ENCODE peak calls at places on chromosomes 1 and 21, in four cellular contexts. C is SJCRH30, K is hepatocyte, M is neural progenitor cell. I is an unnamed sample.

GRCh38 chr1:48414264-48414663 is 57.7 kb downstream of the SPATA6 start:
- DNase-seq in M (no peak), K (no peak), C (no peak), I (no peak)

GRCh38 chr1:168623003-168623828 is 46.8 kb downstream of the XCL1 start:
- DNase-seq in C (peak), K (peak), M (no peak), I (no peak)

GRCh38 chr1:170664828-170665617 is 1.1 kb downstream of the PRRX1 start:
- DNase-seq in K (peak), M (peak), C (peak), I (no peak)

GRCh38 chr21:15023782-15024181 is 41.0 kb downstream of the NRIP1 start:
- DNase-seq in C (peak), M (no peak), K (no peak), I (no peak)

GRCh38 chr1:98044071-98044697 is 123.3 kb upstream of the DPYD start:
- DNase-seq in C (no peak), K (no peak), M (no peak), I (no peak)

GRCh38 chr1:26044971-26045711 is 777 bp downstream of the SLC30A2 start:
- DNase-seq in C (peak), K (peak), M (peak), I (no peak)

GRCh38 chr1:37277366-37277765 is 197.0 kb upstream of the ZC3H12A start:
- DNase-seq in C (no peak), M (no peak), K (no peak), I (no peak)

GRCh38 chr1:70150444-70150843 is 54.9 kb downstream of the LRRC40 start:
- DNase-seq in M (no peak), C (no peak), K (no peak), I (no peak)

GRCh38 chr1:96674909-96675308 is 46.7 kb upstream of the PTBP2 start:
- DNase-seq in C (no peak), K (no peak), M (no peak), I (no peak)

GRCh38 chr1:168223681-168224515 is 1.9 kb upstream of the SFT2D2 start:
- DNase-seq in M (no peak), C (no peak), K (no peak), I (no peak)

GRCh38 chr21:30268608-30269197 is 14.0 kb downstream of the KRTAP24-1 start:
- DNase-seq in M (peak), K (peak), C (peak), I (no peak)

GRCh38 chr1:209648931-209649776 is 3.1 kb downstream of the LAMB3 start:
- DNase-seq in K (peak), C (peak), M (no peak), I (no peak)

GRCh38 chr1:31310131-31310530 is 13.3 kb downstream of the ZCCHC17 start:
- DNase-seq in K (no peak), C (no peak), M (no peak), I (no peak)

GRCh38 chr21:46388896-46389295 is 64.9 kb downstream of the PCNT start:
- DNase-seq in C (no peak), K (no peak), M (no peak), I (no peak)

GRCh38 chr1:87226341-87226760 is 102.3 kb upstream of the LMO4 start:
- DNase-seq in M (peak), C (peak), K (peak), I (no peak)

DNA sequence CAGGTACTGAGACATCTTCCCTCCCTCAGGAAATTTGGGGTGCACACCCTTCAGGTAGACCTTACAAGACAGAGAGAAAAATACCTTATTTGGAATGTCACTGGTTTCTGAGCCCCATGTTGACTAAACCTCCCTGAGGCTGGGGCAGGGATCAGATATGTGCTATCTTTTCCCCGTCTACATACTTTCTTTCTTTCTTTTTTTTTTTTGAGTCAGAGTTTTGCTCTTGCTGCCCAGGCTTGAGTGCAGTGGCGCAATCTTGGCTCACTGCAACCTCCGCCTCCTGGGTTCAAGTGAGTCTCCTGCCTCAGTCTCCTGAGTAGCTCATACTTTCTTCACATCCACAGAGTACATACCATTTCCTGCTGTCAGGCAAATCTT is 1.6 kb downstream of the CYB5R1 start:
- DNase-seq in K (no peak), M (no peak), C (no peak), I (no peak)
- H3K27ac ChIP-seq in K (peak), M (no peak), C (peak), I (no peak)

GRCh38 chr1:66242646-66243547 is 291.1 kb upstream of the SGIP1 start:
- DNase-seq in K (peak), C (peak), M (peak), I (peak)
- H3K27ac ChIP-seq in K (no peak), C (no peak), M (no peak), I (peak)

DNA sequence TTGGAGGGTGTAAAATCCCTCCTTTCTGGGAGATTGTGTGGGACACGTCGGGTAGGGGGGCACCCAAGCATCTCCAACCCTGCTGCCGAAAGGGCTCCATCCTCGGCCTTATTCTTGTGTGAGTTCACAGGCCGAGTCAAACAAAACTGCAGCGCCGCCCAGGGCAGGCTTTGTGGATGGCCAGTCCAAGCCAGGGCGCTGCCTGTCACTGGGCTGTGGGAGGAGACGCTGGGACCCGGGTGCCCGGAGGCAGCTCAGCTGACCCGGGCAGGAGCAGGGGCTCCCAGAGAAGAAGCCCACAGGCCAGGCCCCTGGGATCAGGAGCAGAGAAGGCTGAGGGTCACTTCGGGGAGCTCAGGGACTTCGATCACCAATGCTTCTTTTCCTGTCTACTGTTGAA is 31.8 kb upstream of the ARHGEF16 start:
- DNase-seq in C (no peak), M (no peak), K (no peak), I (no peak)
- H3K27ac ChIP-seq in C (no peak), M (no peak), K (peak), I (peak)

DNA sequence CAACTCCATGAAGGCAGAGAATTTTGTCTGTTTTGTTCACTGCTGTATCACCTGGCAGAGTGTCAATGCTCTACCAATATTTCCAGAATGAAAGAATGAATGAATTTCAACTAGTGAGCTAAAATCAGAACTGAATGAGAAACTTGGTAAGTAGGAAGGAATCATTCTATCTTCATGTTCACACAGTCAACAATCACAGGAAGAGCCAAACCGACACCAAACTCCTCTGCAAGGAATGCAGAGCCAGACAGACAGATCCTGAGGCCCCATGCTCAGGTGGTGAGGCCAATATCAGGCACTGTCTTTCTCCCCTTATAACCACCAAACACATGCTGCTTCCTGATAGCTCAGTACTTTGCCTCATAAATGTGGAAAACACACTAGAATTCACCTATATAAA is 139.1 kb downstream of the SLC45A1 start:
- DNase-seq in M (no peak), C (no peak), K (no peak), I (no peak)
- H3K27ac ChIP-seq in M (no peak), C (peak), K (peak), I (no peak)

GRCh38 chr1:12088607-12089006 is 25.5 kb downstream of the TNFRSF8 start:
- DNase-seq in M (no peak), K (no peak), C (peak), I (no peak)
- H3K27ac ChIP-seq in M (no peak), K (no peak), C (no peak), I (no peak)

GRCh38 chr1:225762444-225762843 is 15.2 kb upstream of the SRP9 start:
- DNase-seq in C (peak), M (no peak), K (peak), I (no peak)
- H3K27ac ChIP-seq in C (peak), M (peak), K (peak), I (no peak)

GRCh38 chr1:54326577-54327385 is 79.4 kb downstream of the SSBP3 start:
- DNase-seq in K (no peak), M (no peak), C (peak), I (no peak)
- H3K27ac ChIP-seq in K (peak), M (no peak), C (peak), I (peak)

GRCh38 chr1:66316464-66317155 is 217.3 kb upstream of the SGIP1 start:
- DNase-seq in M (no peak), C (no peak), K (no peak), I (no peak)
- H3K27ac ChIP-seq in M (no peak), C (no peak), K (no peak), I (no peak)

GRCh38 chr1:162235261-162235780 is 141.3 kb downstream of the SPATA46 start:
- DNase-seq in K (no peak), C (no peak), M (peak), I (no peak)
- H3K27ac ChIP-seq in K (no peak), C (no peak), M (no peak), I (no peak)

GRCh38 chr1:7388141-7388487 is 383.0 kb upstream of the VAMP3 start:
- DNase-seq in C (peak), K (no peak), M (no peak), I (no peak)
- H3K27ac ChIP-seq in C (peak), K (peak), M (no peak), I (peak)

I was measured in substantia nigra.